ENCODE peak calls at places on chromosomes 12 and 14, in six cellular contexts. Q, E, L, C, U and N are unnamed samples.

GRCh38 chr14:35295845-35296161 is 3.6 kb downstream of the PSMA6 start:
- DNase-seq in Q (no peak), E (no peak), L (no peak), C (no peak), U (no peak), N (no peak)

GRCh38 chr12:32471601-32472001 is 72.2 kb downstream of the FGD4 start:
- DNase-seq in Q (no peak), E (no peak), L (no peak), C (no peak), U (no peak), N (no peak)

GRCh38 chr12:71727958-71728357 is 26.7 kb upstream of the RAB21 start:
- DNase-seq in Q (no peak), E (no peak), L (no peak), C (no peak), U (no peak), N (no peak)

GRCh38 chr14:68966872-68967301 is 12.2 kb downstream of the ACTN1 start:
- DNase-seq in Q (no peak), E (peak; percentile 17), L (no peak), C (no peak), U (no peak), N (no peak)

GRCh38 chr12:130391186-130391585 is 53.5 kb downstream of the PIWIL1 start:
- DNase-seq in Q (no peak), E (no peak), L (no peak), C (no peak), U (no peak), N (no peak)

GRCh38 chr12:106110626-106111300 is 28.0 kb downstream of the NUAK1 start:
- DNase-seq in Q (no peak), E (no peak), L (no peak), C (no peak), U (no peak), N (no peak)

GRCh38 chr14:83741269-83741668 is 1788.7 kb upstream of the FLRT2 start:
- DNase-seq in Q (no peak), E (no peak), L (no peak), C (no peak), U (no peak), N (no peak)

GRCh38 chr12:104258476-104259067 is 43.0 kb downstream of the TXNRD1 start:
- DNase-seq in Q (no peak), E (no peak), L (no peak), C (no peak), U (no peak), N (no peak)

GRCh38 chr12:19886805-19887105 is 447.5 kb downstream of the AEBP2 start:
- DNase-seq in Q (no peak), E (no peak), L (no peak), C (no peak), U (no peak), N (no peak)

GRCh38 chr12:100266802-100267602 is at the start of the genes DEPDC4 and SCYL2:
- DNase-seq in Q (peak; percentile 97), E (peak; percentile 95), L (peak; percentile 98), C (peak; percentile 97), U (peak; percentile 96), N (peak; percentile 95)

GRCh38 chr12:132400011-132400641 is 70.7 kb upstream of the GALNT9 start:
- DNase-seq in Q (no peak), E (no peak), L (peak; percentile 4), C (no peak), U (no peak), N (peak; percentile 9)

GRCh38 chr14:59190372-59190771 is 1.9 kb downstream of the DAAM1 start:
- DNase-seq in Q (no peak), E (peak; percentile 5), L (peak; percentile 20), C (no peak), U (no peak), N (peak; percentile 61)

GRCh38 chr12:72836184-72836583 is 564.0 kb downstream of the TRHDE start:
- DNase-seq in Q (no peak), E (no peak), L (no peak), C (no peak), U (no peak), N (no peak)

GRCh38 chr12:132761032-132761910 is at the start of gene ANKLE2:
- DNase-seq in Q (peak; percentile 54), E (peak; percentile 50), L (peak; percentile 65), C (peak; percentile 57), U (peak; percentile 17), N (peak; percentile 33)

GRCh38 chr14:94689218-94689984 is 77.2 kb downstream of the SERPINA3 start:
- DNase-seq in Q (peak; percentile 68), E (peak; percentile 57), L (peak; percentile 79), C (peak; percentile 16), U (peak; percentile 67), N (peak; percentile 74)

GRCh38 chr14:59254911-59255545 is 66.6 kb downstream of the DAAM1 start:
- DNase-seq in Q (no peak), E (peak; percentile 28), L (no peak), C (no peak), U (peak; percentile 42), N (no peak)

GRCh38 chr14:65238456-65238855 is 136.1 kb upstream of the MAX start:
- DNase-seq in Q (no peak), E (no peak), L (no peak), C (no peak), U (no peak), N (no peak)

GRCh38 chr14:104779776-104780512 is 15.6 kb downstream of the AKT1 start:
- DNase-seq in Q (no peak), E (no peak), L (no peak), C (no peak), U (no peak), N (no peak)

GRCh38 chr14:100049220-100049619 is 16.0 kb upstream of the EVL start:
- DNase-seq in Q (no peak), E (no peak), L (no peak), C (no peak), U (no peak), N (no peak)

GRCh38 chr12:64042901-64043300 is 179.2 kb downstream of the KICS2 start:
- DNase-seq in Q (no peak), E (no peak), L (no peak), C (no peak), U (no peak), N (no peak)

GRCh38 chr12:48001426-48002178 is 2.7 kb downstream of the COL2A1 start:
- DNase-seq in Q (peak; percentile 46), E (peak; percentile 26), L (peak; percentile 58), C (no peak), U (no peak), N (peak; percentile 53)

GRCh38 chr14:64159588-64159987 is 134.6 kb downstream of the ESR2 start:
- DNase-seq in Q (no peak), E (no peak), L (no peak), C (no peak), U (no peak), N (no peak)
- H3K36me3 ChIP-seq in Q (peaks cover 15% of the 10 kb centered on the region), E (peaks cover 15% of the 10 kb centered on the region), L (no peaks in the 10 kb centered on the region), C (peaks cover 29% of the 10 kb centered on the region), U (peaks cover 64% of the 10 kb centered on the region), N (peaks cover 33% of the 10 kb centered on the region)

GRCh38 chr12:49564241-49565118 is 3.5 kb downstream of the MCRS1 start:
- DNase-seq in Q (no peak), E (no peak), L (no peak), C (no peak), U (no peak), N (no peak)
- H3K36me3 ChIP-seq in Q (peaks cover 52% of the 10 kb centered on the region), E (peaks cover 44% of the 10 kb centered on the region), L (peaks cover 8% of the 10 kb centered on the region), C (peaks cover 51% of the 10 kb centered on the region), U (peaks cover 67% of the 10 kb centered on the region), N (peaks cover 66% of the 10 kb centered on the region)

GRCh38 chr12:57160741-57161140 is 13.3 kb upstream of the LRP1-AS start:
- DNase-seq in Q (no peak), E (no peak), L (no peak), C (no peak), U (no peak), N (no peak)
- H3K36me3 ChIP-seq in Q (peaks cover 52% of the 10 kb centered on the region), E (peaks cover 16% of the 10 kb centered on the region), L (no peaks in the 10 kb centered on the region), C (no peaks in the 10 kb centered on the region), U (peaks cover 96% of the 10 kb centered on the region), N (no peaks in the 10 kb centered on the region)

DNA sequence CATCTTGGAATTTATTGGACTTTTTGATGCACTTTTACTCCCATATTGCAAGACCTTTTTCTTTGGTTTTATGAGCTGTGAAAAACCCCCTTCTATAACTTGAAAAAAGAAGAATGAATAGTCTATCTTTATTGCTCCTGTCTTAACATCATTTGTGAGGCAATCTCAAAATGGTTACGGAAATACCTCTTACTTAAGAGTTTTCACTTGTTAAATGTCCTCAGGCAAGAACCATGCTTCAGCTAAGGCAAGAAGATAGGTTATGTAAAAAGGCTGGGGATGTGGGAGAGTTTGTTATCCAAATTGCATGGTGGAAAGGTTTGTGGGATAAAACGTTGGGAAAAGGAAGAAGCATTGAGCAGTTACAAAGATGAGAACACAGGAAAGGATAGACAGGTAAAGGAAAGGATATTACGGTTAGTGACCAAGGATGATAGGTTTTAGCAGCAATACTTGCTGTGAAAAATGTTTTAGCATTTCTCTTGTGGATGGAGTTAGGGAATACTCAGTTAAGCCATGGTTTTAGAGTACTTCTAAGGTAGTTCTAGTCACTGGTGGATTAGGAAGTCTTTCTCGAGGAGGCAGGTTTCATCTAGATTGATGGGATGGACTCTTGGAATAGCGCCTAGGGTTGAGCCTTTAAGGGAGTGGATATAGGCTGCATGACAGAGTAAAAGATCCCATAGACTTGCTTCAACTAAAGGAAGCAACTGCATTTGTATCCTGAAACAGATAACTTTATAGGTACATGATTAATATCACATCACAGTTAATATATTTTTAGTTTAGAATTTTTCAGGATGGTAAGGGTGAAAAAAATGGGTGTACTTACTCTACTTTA is 30.3 kb downstream of the MDM2 start:
- DNase-seq in Q (no peak), E (no peak), L (no peak), C (no peak), U (no peak), N (no peak)
- H3K36me3 ChIP-seq in Q (peaks cover 56% of the 10 kb centered on the region), E (peaks cover 26% of the 10 kb centered on the region), L (peaks cover 5% of the 10 kb centered on the region), C (peaks cover 56% of the 10 kb centered on the region), U (peaks cover 87% of the 10 kb centered on the region), N (peaks cover 97% of the 10 kb centered on the region)

DNA sequence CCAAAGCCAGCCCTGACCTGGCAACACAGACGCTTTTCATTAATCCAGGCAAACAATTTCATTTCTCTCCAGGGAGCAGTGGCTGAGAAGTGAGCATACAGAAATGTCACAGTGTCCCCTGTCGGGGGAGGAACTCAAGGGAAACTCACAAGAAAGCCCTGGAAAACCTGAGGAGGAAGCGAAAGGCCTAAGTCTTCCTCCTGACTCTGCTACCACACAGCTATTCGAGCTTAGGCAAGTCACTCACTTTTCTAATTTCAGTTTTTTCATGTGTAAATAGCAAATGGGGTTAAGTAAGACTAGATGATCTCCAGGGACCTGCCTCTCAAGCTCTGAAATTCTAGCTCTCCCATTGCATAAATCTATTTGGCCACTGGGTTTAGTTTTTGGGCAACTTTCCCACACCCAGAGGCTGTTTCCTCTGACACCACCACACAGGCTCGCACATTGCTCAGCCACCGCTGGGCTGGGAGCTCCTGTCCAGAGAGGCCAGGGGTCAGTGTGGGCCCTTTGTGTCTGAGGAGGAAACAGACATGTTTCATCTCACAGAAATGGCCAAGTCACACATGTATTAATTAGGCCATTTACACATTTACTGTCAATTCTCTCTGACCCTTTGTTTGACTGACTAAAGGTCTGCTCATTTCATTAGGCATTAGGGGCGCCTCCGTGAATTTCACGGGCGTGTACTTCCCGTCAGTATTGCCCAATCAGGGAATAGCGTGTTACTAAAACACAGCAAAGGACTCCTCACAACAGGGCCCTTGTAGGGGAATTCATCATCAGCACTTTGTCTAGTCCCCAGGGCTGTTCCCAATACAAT is 9.8 kb upstream of the PNMA1 start:
- DNase-seq in Q (peak; percentile 63), E (peak; percentile 39), L (peak; percentile 50), C (no peak), U (peak; percentile 88), N (no peak)
- H3K36me3 ChIP-seq in Q (peaks cover 71% of the 10 kb centered on the region), E (peaks cover 69% of the 10 kb centered on the region), L (peaks cover 16% of the 10 kb centered on the region), C (peaks cover 77% of the 10 kb centered on the region), U (peaks cover 77% of the 10 kb centered on the region), N (peaks cover 59% of the 10 kb centered on the region)